ENCODE peak calls at places on chromosomes 2 and 18, in six cellular contexts. Z is A549, Q is NCI-H2081, L is endothelial cell, S is NCI-H82, F is kidney epithelial cell. Y is an unnamed sample.

GRCh38 chr2:167144179-167144898 is 256.1 kb downstream of the XIRP2 start:
- DNase-seq in L (no peak), Q (no peak), F (no peak), S (no peak), Z (no peak), Y (no peak)

GRCh38 chr2:237242091-237242536 is 156.4 kb downstream of the COPS8 start:
- DNase-seq in Z (no peak), L (no peak), S (no peak), F (no peak), Q (no peak), Y (no peak)

GRCh38 chr2:20609349-20609994 is 41.4 kb downstream of the HS1BP3 start:
- DNase-seq in L (no peak), Q (peak), F (no peak), Z (no peak), S (peak), Y (no peak)

GRCh38 chr2:96520231-96520630 is 15.1 kb upstream of the NEURL3 start:
- DNase-seq in Q (no peak), S (no peak), L (no peak), F (no peak), Z (no peak), Y (no peak)

GRCh38 chr18:22324191-22325131 is 93.3 kb downstream of the CTAGE1 start:
- DNase-seq in S (no peak), Z (no peak), L (peak), F (no peak), Q (no peak), Y (no peak)

GRCh38 chr2:128638741-128639477 is 320.2 kb upstream of the HS6ST1 start:
- DNase-seq in Q (no peak), F (no peak), Z (no peak), L (peak), S (no peak), Y (no peak)

GRCh38 chr2:160752475-160753330 is 259.1 kb upstream of the RBMS1 start:
- DNase-seq in L (no peak), Q (no peak), F (no peak), S (no peak), Z (peak), Y (peak)

GRCh38 chr2:16621348-16621747 is 44.3 kb downstream of the CYRIA start:
- DNase-seq in Z (no peak), Q (no peak), F (no peak), L (no peak), S (no peak), Y (no peak)

GRCh38 chr2:71796174-71796592 is 342.8 kb downstream of the DYSF start:
- DNase-seq in Z (no peak), S (no peak), Q (no peak), L (no peak), F (no peak), Y (no peak)

GRCh38 chr2:19187323-19188020 is 171.0 kb downstream of the OSR1 start:
- DNase-seq in L (no peak), F (no peak), S (no peak), Z (no peak), Q (no peak), Y (no peak)

GRCh38 chr18:57807336-57808117 is 4.4 kb upstream of the ATP8B1 start:
- DNase-seq in Q (no peak), F (no peak), L (no peak), Z (no peak), S (no peak), Y (no peak)

GRCh38 chr2:119402645-119403560 is 28.8 kb upstream of the TMEM37 start:
- DNase-seq in Q (no peak), F (no peak), Z (no peak), L (no peak), S (peak), Y (no peak)

GRCh38 chr2:18440141-18440605 is 120.3 kb downstream of the RDH14 start:
- DNase-seq in S (no peak), L (no peak), Q (no peak), F (no peak), Z (no peak), Y (peak)

GRCh38 chr18:75200071-75200470 is 8.9 kb downstream of the PTGR3 start:
- DNase-seq in Z (no peak), L (no peak), F (no peak), S (no peak), Q (no peak), Y (no peak)

GRCh38 chr2:69034122-69034521 is 21.1 kb downstream of the ANTXR1 start:
- DNase-seq in S (no peak), Z (no peak), F (no peak), Q (no peak), L (no peak), Y (no peak)

GRCh38 chr2:239832101-239832994 is 192.8 kb downstream of the NDUFA10 start:
- DNase-seq in F (no peak), S (no peak), L (no peak), Z (no peak), Q (no peak), Y (no peak)

GRCh38 chr2:70994055-70994444 is 623 bp downstream of the TEX261 start:
- DNase-seq in Z (no peak), S (peak), Q (no peak), L (no peak), F (no peak), Y (no peak)

GRCh38 chr2:232229296-232229916 is 149.1 kb upstream of the ALPP start:
- DNase-seq in F (peak), S (no peak), L (no peak), Z (peak), Q (no peak), Y (no peak)

GRCh38 chr18:3579701-3580100 is 129.7 kb downstream of the TGIF1 start:
- DNase-seq in F (peak), L (no peak), Q (no peak), Z (no peak), S (no peak), Y (peak)

GRCh38 chr2:64488050-64488974 is 34.4 kb downstream of the LGALSL start:
- DNase-seq in F (no peak), Q (peak), L (peak), S (peak), Z (peak), Y (no peak)

GRCh38 chr2:197958592-197958991 is 154.2 kb downstream of the PLCL1 start:
- DNase-seq in S (no peak), Z (no peak), L (no peak), Q (no peak), F (no peak), Y (no peak)

GRCh38 chr2:241739651-241740050 is 5.2 kb downstream of the D2HGDH start:
- DNase-seq in Q (no peak), S (no peak), F (no peak), Z (no peak), L (no peak), Y (no peak)

GRCh38 chr2:201618744-201619654 is 24.3 kb downstream of the TMEM237 start:
- DNase-seq in Z (no peak), L (peak), Q (peak), F (no peak), S (no peak), Y (no peak)

GRCh38 chr2:95277246-95277906 is 3.1 kb downstream of the PROM2 start:
- DNase-seq in F (no peak), S (peak), Z (no peak), L (no peak), Q (no peak), Y (no peak)

GRCh38 chr2:135091681-135092080 is 39.6 kb downstream of the RAB3GAP1 start:
- DNase-seq in Z (no peak), F (no peak), Q (no peak), S (no peak), L (no peak), Y (no peak)

GRCh38 chr2:165868211-165868610 is 74.2 kb upstream of the GALNT3 start:
- DNase-seq in S (peak), Q (peak), L (no peak), Z (no peak), F (no peak), Y (no peak)

GRCh38 chr2:133667-134593 is 87.6 kb upstream of the FAM110C start:
- DNase-seq in Q (no peak), Z (no peak), L (no peak), S (no peak), F (no peak), Y (no peak)

GRCh38 chr2:143355814-143356213 is 226.6 kb downstream of the ARHGAP15 start:
- DNase-seq in Q (no peak), Z (no peak), F (no peak), L (no peak), S (no peak), Y (no peak)

GRCh38 chr2:128289439-128289838 is 29.2 kb downstream of the HS6ST1 start:
- DNase-seq in Z (no peak), S (peak), L (peak), F (no peak), Q (no peak), Y (no peak)

GRCh38 chr18:2515908-2516625 is 55.2 kb downstream of the METTL4 start:
- DNase-seq in S (no peak), F (peak), Q (no peak), L (no peak), Z (peak), Y (peak)

GRCh38 chr2:10721344-10722251 is at the start of gene ATP6V1C2:
- DNase-seq in S (peak), Q (peak), L (peak), Z (no peak), F (no peak), Y (no peak)

GRCh38 chr2:113848758-113849460 is 41.0 kb upstream of the ACTR3 start:
- DNase-seq in Q (no peak), L (no peak), Z (peak), S (no peak), F (peak), Y (no peak)

GRCh38 chr18:48828713-48829442 is 121.9 kb downstream of the SMAD7 start:
- DNase-seq in L (no peak), F (no peak), Q (no peak), S (peak), Z (no peak), Y (no peak)

GRCh38 chr18:3104190-3105054 is 91.5 kb upstream of the LPIN2 start:
- DNase-seq in F (no peak), L (no peak), Z (no peak), S (no peak), Q (no peak), Y (peak)

GRCh38 chr2:86366651-86367500 is 29.4 kb upstream of the REEP1 start:
- DNase-seq in Z (no peak), S (no peak), F (no peak), Q (no peak), L (no peak), Y (no peak)

GRCh38 chr2:67135201-67135600 is 261.9 kb upstream of the ETAA1 start:
- DNase-seq in Z (no peak), S (no peak), Q (peak), L (no peak), F (no peak), Y (no peak)

GRCh38 chr18:28204154-28204553 is 27.2 kb upstream of the CDH2 start:
- DNase-seq in F (peak), Z (peak), L (no peak), S (no peak), Q (no peak), Y (peak)

GRCh38 chr2:186780701-186781316 is 68.2 kb downstream of the ZSWIM2 start:
- DNase-seq in Z (peak), Q (no peak), F (no peak), L (no peak), S (peak), Y (no peak)

GRCh38 chr2:168456526-168457176 is 579 bp downstream of the CERS6 start:
- DNase-seq in Z (peak), L (peak), S (peak), Q (peak), F (no peak), Y (no peak)